ENCODE peak calls at places on chromosomes 11 and 22, in four cellular contexts. Y, V, K and M are unnamed samples.
A peak's percentile ranks its signal among the peaks of the same experiment; 100 is the strongest.

GRCh38 chr11:129699711-129700304 is 115.8 kb upstream of the TMEM45B start:
- DNase-seq in Y (no peak), V (no peak), K (no peak), M (no peak)

GRCh38 chr11:133078591-133079179 is 453.6 kb downstream of the OPCML start:
- DNase-seq in Y (no peak), V (peak; percentile 27), K (peak; percentile 10), M (peak; percentile 44)

GRCh38 chr11:72685560-72686480 is 11.6 kb upstream of the PDE2A start:
- DNase-seq in Y (peak; percentile 75), V (no peak), K (no peak), M (no peak)

GRCh38 chr22:33271390-33272161 is 213.4 kb upstream of the SYN3 start:
- DNase-seq in Y (peak; percentile 36), V (no peak), K (no peak), M (peak; percentile 84)

GRCh38 chr11:120977470-120977869 is 46.4 kb upstream of the TBCEL start:
- DNase-seq in Y (no peak), V (no peak), K (no peak), M (no peak)

GRCh38 chr11:64372802-64373597 is 14.0 kb downstream of the RPS6KA4 start:
- DNase-seq in Y (no peak), V (no peak), K (peak; percentile 88), M (peak; percentile 42)

GRCh38 chr11:31237819-31238771 is 131.4 kb downstream of the DCDC1 start:
- DNase-seq in Y (no peak), V (no peak), K (no peak), M (no peak)

GRCh38 chr22:44448271-44448780 is 49.7 kb downstream of the RTL6 start:
- DNase-seq in Y (peak; percentile 77), V (no peak), K (peak; percentile 58), M (peak; percentile 32)

GRCh38 chr11:13259374-13259773 is 18.2 kb upstream of the BMAL1 start:
- DNase-seq in Y (no peak), V (no peak), K (no peak), M (no peak)

GRCh38 chr11:20451568-20451967 is 64.1 kb downstream of the PRMT3 start:
- DNase-seq in Y (no peak), V (no peak), K (no peak), M (no peak)

GRCh38 chr11:117985953-117986887 is at the start of gene IL10RA:
- DNase-seq in Y (peak; percentile 85), V (peak; percentile 78), K (peak; percentile 71), M (peak; percentile 84)

GRCh38 chr11:125300791-125301218 is 136.3 kb downstream of the PKNOX2 start:
- DNase-seq in Y (no peak), V (peak; percentile 80), K (peak; percentile 8), M (peak; percentile 30)

GRCh38 chr11:75351541-75352416 is at the start of gene ARRB1:
- DNase-seq in Y (peak; percentile 61), V (no peak), K (peak; percentile 70), M (peak; percentile 73)

GRCh38 chr22:47199261-47199948 is 437.0 kb downstream of the TBC1D22A start:
- DNase-seq in Y (no peak), V (no peak), K (no peak), M (no peak)

GRCh38 chr22:41480397-41480735 is 11.4 kb downstream of the ACO2 start:
- DNase-seq in Y (no peak), V (no peak), K (no peak), M (no peak)

GRCh38 chr22:41478891-41479521 is 10.1 kb downstream of the ACO2 start:
- DNase-seq in Y (no peak), V (no peak), K (no peak), M (peak; percentile 19)

GRCh38 chr22:41478473-41478872 is 9.6 kb downstream of the ACO2 start:
- DNase-seq in Y (no peak), V (no peak), K (no peak), M (no peak)

GRCh38 chr22:41481131-41481830 is 12.4 kb downstream of the ACO2 start:
- DNase-seq in Y (peak; percentile 39), V (no peak), K (no peak), M (no peak)

GRCh38 chr22:41479671-41480396 is 10.9 kb downstream of the ACO2 start:
- DNase-seq in Y (no peak), V (no peak), K (no peak), M (no peak)
- H3K27ac ChIP-seq in Y (peak overlapping the region; percentile 78), V (no peak overlapping the region), K (no peak overlapping the region), M (peak overlapping the region; percentile 45)

GRCh38 chr11:11635456-11635855 is 13.7 kb upstream of the GALNT18 start:
- DNase-seq in Y (no peak), V (no peak), K (no peak), M (no peak)
- TF ChIP-seq CTCF in Y (no peak), V (no peak), K (no peak), M (no peak)

GRCh38 chr11:46916251-46916650 is 2.1 kb downstream of the LRP4 start:
- DNase-seq in Y (no peak), V (no peak), K (no peak), M (no peak)
- TF ChIP-seq POLR2A in Y (no peak), V (no peak), K (no peak), M (no peak)

DNA sequence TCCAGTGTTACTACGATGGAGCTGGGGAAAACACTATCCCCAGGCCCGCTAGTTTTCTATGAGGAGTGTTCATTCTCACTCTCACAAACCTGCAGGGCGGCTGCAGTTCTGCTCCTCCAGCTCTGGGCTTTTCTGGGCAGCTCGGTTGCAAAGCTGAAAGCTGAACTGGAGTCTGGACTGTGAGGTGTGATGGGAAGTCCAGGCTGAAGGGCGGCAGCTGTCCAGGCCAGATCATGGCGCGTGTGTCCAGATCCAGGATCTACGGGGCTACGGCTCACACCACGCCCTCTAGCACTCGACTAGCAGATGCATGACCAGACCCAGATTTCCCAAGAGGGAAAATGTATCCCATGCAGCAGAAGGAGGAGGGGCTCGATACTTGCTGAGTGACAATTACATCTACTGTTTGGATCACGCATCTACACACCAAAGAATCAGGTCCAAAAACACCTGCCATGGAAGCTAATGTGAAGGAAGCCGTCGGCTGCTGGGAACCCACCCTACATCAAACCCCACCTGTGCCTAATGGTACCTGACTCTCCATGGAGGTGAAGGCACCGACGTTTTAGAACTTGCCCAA is 555.0 kb downstream of the BRD1 start:
- DNase-seq in Y (no peak), V (no peak), K (no peak), M (no peak)
- H3K27ac ChIP-seq in Y (no peak overlapping the region), V (no peak overlapping the region), K (no peak overlapping the region), M (no peak overlapping the region)

GRCh38 chr22:22555596-22555995 is 3.5 kb downstream of the PRAME start:
- DNase-seq in Y (no peak), V (no peak), K (no peak), M (no peak)

GRCh38 chr22:22556995-22557925 is 1.8 kb downstream of the PRAME start:
- DNase-seq in Y (no peak), V (no peak), K (peak; percentile 58), M (no peak)

GRCh38 chr22:22558071-22558971 is 744 bp downstream of the PRAME start:
- DNase-seq in Y (no peak), V (no peak), K (peak; percentile 25), M (no peak)

GRCh38 chr22:22556578-22556977 is 2.5 kb downstream of the PRAME start:
- DNase-seq in Y (no peak), V (no peak), K (no peak), M (no peak)

DNA sequence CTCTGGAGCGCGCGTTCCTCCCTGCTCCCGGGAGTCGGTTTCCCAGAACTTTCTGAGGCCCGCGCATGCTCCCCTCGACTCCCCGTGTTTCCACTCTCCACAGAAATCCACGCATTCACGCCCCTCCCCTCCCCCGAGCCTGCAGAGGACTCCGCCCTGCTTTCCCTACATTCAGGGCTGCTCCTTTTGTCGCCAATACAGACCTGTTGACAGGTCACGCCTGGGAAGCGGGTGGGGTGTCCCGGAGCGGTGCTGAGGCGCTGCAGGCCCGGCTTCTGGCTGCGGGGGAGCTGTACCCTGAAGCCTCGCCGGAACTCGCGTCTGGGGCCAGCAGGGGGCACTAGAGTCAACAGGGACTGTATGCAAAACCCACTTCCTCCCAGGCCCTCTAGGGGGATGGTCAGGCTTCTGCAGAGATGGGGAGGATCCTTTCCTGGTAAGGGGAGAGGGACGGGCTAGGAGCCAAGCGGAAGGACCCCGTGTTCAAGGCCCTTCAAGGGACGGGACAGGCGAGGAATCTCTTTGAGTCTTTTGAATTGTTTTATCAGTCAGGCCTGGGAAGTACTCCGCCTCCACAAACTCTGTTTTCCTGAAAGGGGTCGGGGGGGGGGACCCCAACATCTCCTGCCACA is at the start of gene PRAME:
- DNase-seq in Y (no peak), V (peak; percentile 27), K (peak; percentile 71), M (peak; percentile 54)
- TF ChIP-seq CTCF in Y (no peak), V (peak; percentile 79), K (peak; percentile 76), M (no peak)

GRCh38 chr22:38318792-38319773 is 1.9 kb upstream of the CSNK1E start:
- DNase-seq in Y (no peak), V (no peak), K (no peak), M (no peak)

GRCh38 chr22:38316340-38317236 is 645 bp downstream of the CSNK1E start:
- DNase-seq in Y (peak; percentile 78), V (peak; percentile 70), K (no peak), M (peak; percentile 67)

GRCh38 chr22:38315801-38316339 is 1.4 kb downstream of the CSNK1E start:
- DNase-seq in Y (no peak), V (no peak), K (no peak), M (no peak)

GRCh38 chr22:38317995-38318715 is 922 bp upstream of the CSNK1E start:
- DNase-seq in Y (peak; percentile 76), V (peak; percentile 83), K (peak; percentile 94), M (peak; percentile 74)

DNA sequence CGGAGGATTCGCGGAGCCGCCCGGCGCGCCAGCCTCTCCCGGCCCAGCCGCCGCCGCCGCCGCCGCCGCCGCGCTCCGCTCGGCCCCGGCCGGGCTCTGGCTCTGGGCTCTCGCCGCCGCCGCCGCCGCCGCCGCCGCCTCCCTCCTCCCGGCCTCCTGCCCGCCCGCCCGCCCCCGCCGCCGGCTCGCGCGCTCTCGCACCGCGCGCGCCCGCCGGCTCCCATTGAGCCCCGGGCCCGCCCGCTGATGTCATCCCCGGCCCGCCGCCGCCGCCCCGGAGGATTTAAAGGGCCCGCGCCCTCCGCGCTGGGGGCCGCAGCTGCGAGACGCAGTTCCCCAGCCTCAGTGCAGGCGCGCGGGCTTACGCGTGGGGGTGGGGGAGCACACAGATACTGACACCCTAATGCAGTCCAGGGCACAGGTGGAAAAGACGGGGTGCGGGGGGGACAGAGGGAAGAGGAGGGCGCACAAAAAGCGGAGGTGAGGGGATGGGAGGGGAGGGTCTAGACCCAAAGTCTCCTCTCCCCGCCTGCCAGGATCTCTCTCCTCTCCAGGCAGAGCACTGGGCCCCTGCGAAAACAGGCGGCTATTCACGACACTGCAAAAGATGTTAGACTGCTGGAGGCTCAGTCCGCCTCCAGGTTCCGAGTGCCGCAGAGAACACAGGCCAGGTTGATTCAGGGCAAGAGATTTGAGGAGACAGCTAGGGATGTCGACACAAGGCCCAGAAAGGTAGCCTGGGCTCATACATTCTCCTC is at the start of gene CSNK1E:
- DNase-seq in Y (peak; percentile 85), V (peak; percentile 47), K (peak; percentile 51), M (peak; percentile 83)
- TF ChIP-seq POLR2A in Y (peak; percentile 58), V (no peak), K (no peak), M (no peak)